ENCODE peak calls at places on chromosome 22, in seven cellular contexts. F is fibroblast of mammary gland, E is fibroblast of lung, B is astrocyte, P is progenitor cell of endocrine pancreas, X is H9, Q is HCT116. S is an unnamed sample.

GRCh38 chr22:49918911-49919881 is 762 bp downstream of the CRELD2 start:
- DNase-seq in F (no peak), E (no peak), B (no peak), P (no peak), X (no peak), Q (no peak), S (no peak)

GRCh38 chr22:37551981-37552380 is 8.3 kb upstream of the CDC42EP1 start:
- DNase-seq in F (no peak), E (no peak), B (no peak), P (no peak), X (no peak), Q (no peak), S (no peak)

GRCh38 chr22:26970809-26971394 is 313.5 kb downstream of the MIAT start:
- DNase-seq in F (no peak), E (no peak), B (no peak), P (no peak), X (peak), Q (peak), S (no peak)

GRCh38 chr22:27952091-27952490 is 33.0 kb upstream of the PITPNB start:
- DNase-seq in F (peak), E (peak), B (peak), P (no peak), X (no peak), Q (no peak), S (no peak)

GRCh38 chr22:49827853-49828598 is at the start of gene BRD1:
- DNase-seq in F (peak), E (peak), B (peak), P (no peak), X (peak), Q (no peak), S (no peak)

GRCh38 chr22:36767035-36767775 is 8.7 kb downstream of the IFT27 start:
- DNase-seq in F (no peak), E (no peak), B (no peak), P (no peak), X (peak), Q (no peak), S (peak)

GRCh38 chr22:48450188-48450825 is 1377.4 kb downstream of the BRD1 start:
- DNase-seq in F (no peak), E (no peak), B (no peak), P (no peak), X (no peak), Q (no peak), S (no peak)

GRCh38 chr22:19877626-19878339 is 23.1 kb upstream of the GNB1L start:
- DNase-seq in F (peak), E (peak), B (peak), P (no peak), X (no peak), Q (no peak), S (peak)

GRCh38 chr22:37501610-37502341 is 15.6 kb upstream of the MFNG start:
- DNase-seq in F (peak), E (peak), B (peak), P (peak), X (no peak), Q (no peak), S (no peak)

GRCh38 chr22:37320726-37321286 is 38.5 kb downstream of the CYTH4 start:
- DNase-seq in F (no peak), E (no peak), B (no peak), P (no peak), X (no peak), Q (no peak), S (no peak)

GRCh38 chr22:19747574-19747973 is 13.0 kb upstream of the TBX1 start:
- DNase-seq in F (no peak), E (no peak), B (no peak), P (no peak), X (no peak), Q (no peak), S (no peak)

GRCh38 chr22:48782817-48783511 is 1044.7 kb downstream of the BRD1 start:
- DNase-seq in F (no peak), E (no peak), B (no peak), P (no peak), X (peak), Q (peak), S (no peak)

GRCh38 chr22:49878206-49878605 is 24.6 kb downstream of the ZBED4 start:
- DNase-seq in F (no peak), E (no peak), B (no peak), P (no peak), X (no peak), Q (no peak), S (no peak)

GRCh38 chr22:21064917-21065864 is 19.4 kb downstream of the LRRC74B start:
- DNase-seq in F (no peak), E (no peak), B (no peak), P (no peak), X (no peak), Q (no peak), S (peak)

GRCh38 chr22:22720201-22720723 is 75.8 kb downstream of the GGTLC2 start:
- DNase-seq in F (peak), E (peak), B (no peak), P (peak), X (peak), Q (peak), S (no peak)

DNA sequence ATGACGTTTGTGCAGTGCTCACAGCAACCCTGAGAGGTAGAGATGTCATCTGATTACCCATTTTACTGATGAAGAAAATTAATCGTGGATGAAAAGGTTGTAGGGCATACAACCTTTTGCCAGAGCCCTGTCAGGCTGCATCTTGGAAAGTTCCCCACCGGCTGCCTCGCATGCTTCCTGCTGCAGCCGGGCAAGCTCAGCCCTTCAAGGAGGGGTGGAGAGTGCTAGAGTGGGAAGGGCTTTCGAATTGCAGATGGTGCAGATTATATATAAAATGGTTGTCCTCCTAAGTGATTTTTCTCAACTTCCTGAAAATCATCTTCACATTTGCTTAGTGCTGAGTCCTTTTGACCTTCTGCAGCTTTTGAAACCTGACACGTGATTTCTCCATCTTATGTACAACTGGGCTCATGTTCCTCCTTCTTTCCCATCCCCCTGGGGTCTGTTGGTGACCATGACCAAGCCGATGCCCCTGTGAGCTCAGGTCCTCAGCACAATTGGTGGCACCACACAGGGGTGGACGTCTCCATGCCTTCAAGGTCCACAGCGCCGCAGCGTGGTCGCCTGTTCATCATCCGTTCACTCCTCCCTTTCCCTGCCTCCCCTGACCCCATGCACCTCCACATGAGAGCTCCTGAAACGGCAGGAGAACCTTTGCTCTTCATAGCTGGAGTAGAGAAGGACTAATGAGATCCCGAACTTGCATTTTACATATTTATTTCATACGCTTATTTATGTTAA is 47.7 kb upstream of the MYO18B start:
- DNase-seq in F (no peak), E (no peak), B (no peak), P (no peak), X (no peak), Q (no peak), S (no peak)
- TF ChIP-seq CTCF in F (no peak), E (no peak), B (no peak), P (no peak), X (no peak), Q (no peak), S (no peak)

GRCh38 chr22:43742551-43742950 is 69.6 kb downstream of the EFCAB6 start:
- DNase-seq in F (no peak), E (no peak), B (no peak), P (no peak), X (no peak), Q (no peak), S (no peak)
- TF ChIP-seq CTCF in F (no peak), E (no peak), B (no peak), P (no peak), X (no peak), Q (no peak), S (no peak)

DNA sequence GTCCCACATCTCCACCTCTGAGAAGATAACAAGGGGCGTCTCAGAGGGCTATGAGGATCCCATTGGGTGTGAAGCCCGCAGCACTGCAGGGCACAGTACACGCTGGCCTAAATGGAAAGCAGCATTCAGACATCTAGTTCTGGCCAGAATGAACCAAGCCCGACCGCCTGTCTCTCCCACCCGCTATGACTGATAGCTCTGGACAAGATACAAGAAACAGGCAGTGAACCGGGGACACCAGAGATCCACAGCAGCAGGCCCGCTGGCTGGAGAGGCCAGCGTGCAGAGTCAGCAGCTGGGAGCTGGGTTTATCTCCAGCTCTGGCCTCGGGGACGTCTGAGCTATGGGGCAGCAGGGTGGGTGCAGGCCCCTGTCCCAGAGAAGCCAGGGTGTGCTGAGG is 9.6 kb downstream of the CERK start:
- DNase-seq in F (no peak), E (no peak), B (no peak), P (no peak), X (no peak), Q (no peak), S (no peak)
- TF ChIP-seq CTCF in F (no peak), E (no peak), B (no peak), P (no peak), X (no peak), Q (no peak), S (no peak)

DNA sequence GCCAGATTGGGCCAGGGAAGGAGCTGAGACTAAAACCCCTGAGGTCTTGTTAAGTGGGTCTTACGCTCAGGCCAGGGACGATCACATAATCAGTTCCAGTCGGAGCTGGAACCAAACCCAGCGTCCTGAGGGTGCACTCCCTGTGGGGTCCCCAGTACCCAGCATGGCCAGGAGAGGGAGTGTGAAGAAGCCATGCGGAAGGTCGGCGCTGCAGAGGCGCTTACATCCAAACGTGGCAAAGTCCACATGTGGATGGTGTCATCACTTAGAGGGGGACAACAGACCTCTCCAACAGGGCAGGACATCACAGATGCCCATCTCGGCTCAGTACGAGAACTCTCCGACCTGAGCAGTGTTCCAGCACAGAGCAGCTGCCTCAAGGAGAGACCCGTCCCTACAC is 8.3 kb downstream of the ATP5MGL start:
- DNase-seq in F (no peak), E (no peak), B (no peak), P (no peak), X (peak), Q (no peak), S (no peak)
- TF ChIP-seq CTCF in F (peak), E (peak), B (peak), P (peak), X (peak), Q (peak), S (no peak)

GRCh38 chr22:17095538-17095937 is 10.7 kb downstream of the IL17RA start:
- DNase-seq in F (no peak), E (no peak), B (no peak), P (no peak), X (no peak), Q (no peak), S (no peak)
- TF ChIP-seq CTCF in F (peak), E (peak), B (peak), P (peak), X (peak), Q (peak), S (no peak)

GRCh38 chr22:45344339-45344738 is 34.6 kb downstream of the FAM118A start:
- DNase-seq in F (peak), E (no peak), B (no peak), P (no peak), X (peak), Q (no peak), S (no peak)
- TF ChIP-seq CTCF in F (peak), E (peak), B (no peak), P (peak), X (peak), Q (no peak), S (no peak)

DNA sequence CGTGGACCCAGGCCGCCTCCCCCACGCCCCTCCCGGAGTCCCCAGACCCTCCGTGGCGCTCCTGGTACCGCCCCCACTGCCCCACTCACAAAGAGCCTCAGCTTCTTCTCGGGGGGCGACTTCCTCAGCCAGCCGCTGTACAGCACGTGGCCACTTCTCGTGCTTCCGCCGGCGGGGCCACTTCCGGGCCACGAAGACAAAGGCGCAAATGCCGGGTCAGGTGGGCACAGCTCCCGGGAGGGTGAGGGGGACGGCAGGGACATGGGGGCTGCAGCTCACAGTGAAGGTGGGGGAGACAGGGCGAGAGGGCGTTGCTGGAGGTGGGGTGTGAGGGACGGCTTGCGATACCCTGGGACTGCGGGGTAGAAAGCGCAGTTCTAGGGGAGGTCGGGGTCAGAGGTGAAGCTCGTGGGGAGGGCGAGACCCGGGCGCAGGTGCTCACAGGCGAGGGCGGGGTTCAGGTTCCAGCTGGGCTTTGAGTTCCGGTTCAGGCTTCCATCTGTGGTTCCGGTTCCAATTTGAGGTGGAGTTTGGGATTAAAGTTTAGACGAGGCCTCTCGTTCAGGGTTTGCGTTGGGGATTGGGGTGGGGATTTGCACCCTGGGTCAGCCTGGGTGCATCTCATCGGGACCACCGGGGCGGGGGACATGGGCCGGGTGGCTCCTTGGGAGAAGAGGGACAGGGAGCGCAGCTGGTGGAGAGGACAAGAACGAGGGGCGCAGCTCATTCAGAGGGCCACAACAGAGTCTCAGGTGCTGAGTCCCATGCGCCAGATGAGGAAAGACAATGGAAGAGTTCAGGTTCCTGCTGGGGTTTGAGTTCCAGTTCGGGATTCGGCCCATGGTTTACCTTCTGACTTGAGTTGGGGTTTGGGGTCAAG is at the start of gene GAB4:
- DNase-seq in F (no peak), E (no peak), B (no peak), P (no peak), X (no peak), Q (no peak), S (no peak)
- TF ChIP-seq CTCF in F (no peak), E (no peak), B (no peak), P (no peak), X (no peak), Q (no peak), S (no peak)

DNA sequence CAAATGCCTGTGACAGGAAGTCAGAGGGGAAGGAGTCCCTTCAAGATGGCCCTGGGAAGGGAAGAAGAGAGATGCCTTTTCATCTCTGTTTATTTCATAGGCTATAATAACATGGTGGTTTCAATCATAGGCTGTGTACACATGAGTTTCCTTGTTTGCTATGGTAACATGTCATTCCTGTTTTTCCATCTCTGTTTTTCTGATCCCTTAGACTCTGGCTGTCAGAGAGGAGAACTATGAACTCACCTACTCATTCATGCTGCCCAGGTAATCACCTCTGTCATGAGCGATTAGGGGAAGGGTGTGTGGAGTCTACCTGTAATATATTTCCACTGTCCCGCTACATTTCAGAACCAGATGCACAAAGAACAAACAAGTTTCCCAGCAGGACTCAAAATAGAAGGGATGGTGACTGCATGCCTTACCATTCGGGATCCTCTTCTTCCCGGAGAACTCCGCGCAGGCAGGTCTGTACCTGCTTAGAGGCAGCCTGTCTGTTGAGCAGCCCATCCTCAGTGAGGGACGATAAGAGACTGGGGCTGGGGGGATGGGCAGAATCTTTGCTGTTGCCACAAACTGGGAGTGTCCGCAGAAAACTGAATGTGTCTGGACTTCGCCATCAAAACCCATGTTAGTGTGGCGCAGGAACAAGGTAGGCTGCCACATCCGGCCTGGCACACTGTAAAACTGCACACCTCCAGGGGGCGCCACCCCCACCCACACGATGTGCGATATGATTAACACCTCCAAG is 7.1 kb upstream of the PEX26 start:
- DNase-seq in F (no peak), E (no peak), B (no peak), P (no peak), X (no peak), Q (no peak), S (no peak)
- TF ChIP-seq CTCF in F (no peak), E (peak), B (no peak), P (peak), X (peak), Q (peak), S (no peak)

GRCh38 chr22:40157546-40157945 is 20.2 kb upstream of the TNRC6B start:
- DNase-seq in F (no peak), E (no peak), B (no peak), P (no peak), X (no peak), Q (no peak), S (no peak)

GRCh38 chr22:40153186-40153585 is 24.5 kb upstream of the TNRC6B start:
- DNase-seq in F (no peak), E (no peak), B (no peak), P (no peak), X (no peak), Q (no peak), S (no peak)

GRCh38 chr22:40161182-40161581 is 16.5 kb upstream of the TNRC6B start:
- DNase-seq in F (no peak), E (no peak), B (no peak), P (no peak), X (no peak), Q (no peak), S (no peak)

GRCh38 chr22:40153705-40154104 is 24.0 kb upstream of the TNRC6B start:
- DNase-seq in F (no peak), E (no peak), B (no peak), P (no peak), X (no peak), Q (no peak), S (no peak)

DNA sequence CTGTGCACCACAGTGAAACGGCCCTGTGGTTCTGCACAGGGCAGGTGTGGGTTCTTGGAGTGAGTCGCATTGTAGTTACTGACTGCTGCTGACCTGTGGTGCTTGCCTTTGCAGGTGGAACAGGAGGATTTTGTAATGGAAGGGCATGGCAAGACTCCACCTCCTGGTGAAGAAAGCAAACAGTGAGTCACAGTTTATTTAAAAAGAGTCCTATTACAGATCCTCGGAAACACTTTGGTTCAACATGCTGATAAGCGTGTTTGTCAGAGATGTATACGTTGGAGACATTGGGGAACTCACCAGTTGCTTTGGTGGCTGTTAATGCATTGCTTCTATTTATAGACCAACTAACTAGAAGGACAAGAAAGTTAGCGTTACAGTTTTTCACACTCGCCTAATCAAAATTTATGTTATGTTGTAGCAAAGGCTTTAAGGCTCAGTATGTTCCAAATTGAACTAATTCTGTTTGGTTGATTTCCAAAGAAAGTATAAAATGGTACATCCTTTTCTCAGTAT is 21.7 kb upstream of the TNRC6B start:
- DNase-seq in F (peak), E (peak), B (peak), P (no peak), X (peak), Q (peak), S (no peak)
- TF ChIP-seq CTCF in F (peak), E (no peak), B (no peak), P (peak), X (peak), Q (peak), S (no peak)

DNA sequence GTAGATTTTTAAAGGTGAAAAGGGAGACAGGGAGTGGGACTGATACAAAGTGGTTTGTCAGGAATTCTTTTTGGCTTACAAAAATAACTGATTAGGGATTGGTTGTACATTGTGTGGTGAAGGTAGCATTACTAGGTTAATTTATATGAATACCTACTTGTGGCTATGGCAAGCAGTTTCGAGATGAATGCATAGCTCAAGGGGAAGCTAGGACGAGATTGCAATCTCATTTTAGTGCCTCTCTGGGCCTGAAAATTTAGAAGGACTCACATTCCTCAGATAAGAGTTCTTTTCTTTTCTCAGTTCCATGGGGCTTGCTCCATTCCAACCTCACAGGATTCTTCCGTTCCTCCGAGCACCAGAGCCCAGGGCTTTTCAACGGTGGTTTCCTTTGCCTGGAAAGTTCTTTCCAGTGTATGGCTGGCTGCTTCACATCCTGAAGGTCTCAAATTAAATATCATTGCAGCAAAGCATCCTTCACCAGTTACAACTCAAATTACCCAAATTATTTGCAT is 82.0 kb downstream of the CECR2 start:
- DNase-seq in F (no peak), E (no peak), B (no peak), P (no peak), X (no peak), Q (no peak), S (no peak)
- TF ChIP-seq CTCF in F (no peak), E (no peak), B (no peak), P (no peak), X (no peak), Q (no peak), S (no peak)